ENCODE peak calls at places on chromosomes 5 and 9, in four cellular contexts. S is mesendoderm, E is MM.1S, I is astrocyte. B is an unnamed sample.
A peak's percentile ranks its signal among the peaks of the same experiment; 100 is the strongest.

GRCh38 chr9:106878943-106879916 is 16.3 kb downstream of the ZNF462 start:
- DNase-seq in S (no peak), E (no peak), I (peak; percentile 98), B (peak; percentile 74)

GRCh38 chr5:77282337-77283027 is 72.0 kb downstream of the PDE8B start:
- DNase-seq in S (peak; percentile 59), E (no peak), I (peak; percentile 26), B (peak; percentile 20)

GRCh38 chr5:135458356-135458755 is 6.2 kb upstream of the TIFAB start:
- DNase-seq in S (no peak), E (no peak), I (no peak), B (no peak)

GRCh38 chr9:88173378-88173999 is 35.2 kb upstream of the SPATA31C2 start:
- DNase-seq in S (peak; percentile 93), E (peak; percentile 83), I (peak; percentile 51), B (peak; percentile 74)

GRCh38 chr5:36526537-36526936 is 79.9 kb upstream of the SLC1A3 start:
- DNase-seq in S (no peak), E (no peak), I (no peak), B (no peak)

GRCh38 chr5:92861531-92862285 is 719.3 kb downstream of the NR2F1-AS1 start:
- DNase-seq in S (no peak), E (no peak), I (no peak), B (no peak)

GRCh38 chr5:139745121-139745799 is 50.3 kb upstream of the PSD2 start:
- DNase-seq in S (peak; percentile 79), E (no peak), I (peak; percentile 85), B (no peak)

GRCh38 chr5:31196309-31196708 is 2.8 kb downstream of the CDH6 start:
- DNase-seq in S (peak; percentile 79), E (no peak), I (peak; percentile 52), B (peak; percentile 70)

GRCh38 chr5:168737066-168737465 is 157.9 kb upstream of the PANK3 start:
- DNase-seq in S (no peak), E (no peak), I (no peak), B (no peak)

GRCh38 chr9:124267271-124267807 is 9.6 kb downstream of the NEK6 start:
- DNase-seq in S (no peak), E (no peak), I (peak; percentile 84), B (peak; percentile 31)

GRCh38 chr5:88660947-88661869 is 221.8 kb downstream of the MEF2C start:
- DNase-seq in S (peak; percentile 98), E (peak; percentile 96), I (peak; percentile 97), B (peak; percentile 97)

GRCh38 chr5:173730610-173731302 is 114.3 kb upstream of the BOD1 start:
- DNase-seq in S (no peak), E (no peak), I (no peak), B (no peak)

GRCh38 chr5:61447780-61448495 is 115.9 kb downstream of the ZSWIM6 start:
- DNase-seq in S (no peak), E (no peak), I (no peak), B (no peak)

GRCh38 chr5:94775088-94775487 is 156.6 kb downstream of the SLF1 start:
- DNase-seq in S (no peak), E (no peak), I (no peak), B (no peak)

GRCh38 chr9:91086657-91087563 is 274.8 kb downstream of the AUH start:
- DNase-seq in S (no peak), E (no peak), I (no peak), B (no peak)

GRCh38 chr9:123309611-123310010 is 41.2 kb upstream of the STRBP start:
- DNase-seq in S (no peak), E (no peak), I (no peak), B (no peak)

GRCh38 chr5:141605523-141606277 is 13.1 kb downstream of the DIAPH1 start:
- DNase-seq in S (no peak), E (peak; percentile 95), I (no peak), B (no peak)

GRCh38 chr5:53936481-53937352 is 373.7 kb downstream of the ARL15 start:
- DNase-seq in S (no peak), E (no peak), I (no peak), B (no peak)

GRCh38 chr5:39714036-39714698 is 289.4 kb upstream of the DAB2 start:
- DNase-seq in S (peak; percentile 77), E (peak; percentile 62), I (peak; percentile 30), B (peak; percentile 52)

GRCh38 chr5:31452314-31452713 is 79.6 kb downstream of the DROSHA start:
- DNase-seq in S (no peak), E (no peak), I (no peak), B (no peak)

GRCh38 chr9:112717669-112718331 is at the start of gene INIP:
- DNase-seq in S (peak; percentile 99), E (peak; percentile 99), I (peak; percentile 90), B (peak; percentile 97)

GRCh38 chr9:9112001-9112725 is 1312.6 kb upstream of the DMAC1 start:
- DNase-seq in S (peak; percentile 30), E (no peak), I (no peak), B (no peak)

GRCh38 chr9:18238752-18239151 is 235.2 kb upstream of the ADAMTSL1 start:
- DNase-seq in S (no peak), E (no peak), I (peak; percentile 56), B (no peak)

GRCh38 chr5:103620851-103621547 is 58.4 kb upstream of the NUDT12 start:
- DNase-seq in S (no peak), E (no peak), I (no peak), B (no peak)

GRCh38 chr5:34651791-34652190 is 4.3 kb upstream of the RAI14 start:
- DNase-seq in S (no peak), E (no peak), I (no peak), B (no peak)

GRCh38 chr5:77333036-77333435 is 122.6 kb downstream of the PDE8B start:
- DNase-seq in S (no peak), E (no peak), I (no peak), B (no peak)

GRCh38 chr5:151572657-151573368 is 18.3 kb downstream of the FAT2 start:
- DNase-seq in S (no peak), E (no peak), I (no peak), B (no peak)

GRCh38 chr9:69981686-69982450 is 61.8 kb upstream of the MAMDC2 start:
- DNase-seq in S (peak; percentile 36), E (no peak), I (peak; percentile 72), B (peak; percentile 7)

GRCh38 chr5:149724130-149724850 is 5.8 kb upstream of the PPARGC1B start:
- DNase-seq in S (no peak), E (peak; percentile 83), I (no peak), B (no peak)

GRCh38 chr5:72633041-72633445 is 125.8 kb upstream of the ZNF366 start:
- DNase-seq in S (no peak), E (no peak), I (no peak), B (no peak)

GRCh38 chr5:19314840-19315239 is 673.2 kb downstream of the CDH18 start:
- DNase-seq in S (peak; percentile 87), E (no peak), I (peak; percentile 33), B (no peak)

GRCh38 chr5:61069150-61069549 is 93.1 kb downstream of the SMIM15 start:
- DNase-seq in S (no peak), E (no peak), I (no peak), B (no peak)

GRCh38 chr5:135169753-135170152 is 135.7 kb upstream of the PITX1 start:
- DNase-seq in S (no peak), E (no peak), I (no peak), B (no peak)

GRCh38 chr9:81002242-81002641 is 687.1 kb downstream of the TLE1 start:
- DNase-seq in S (peak; percentile 56), E (peak; percentile 97), I (peak; percentile 71), B (no peak)

GRCh38 chr5:51230336-51230735 is 152.9 kb upstream of the ISL1 start:
- DNase-seq in S (peak; percentile 27), E (no peak), I (no peak), B (no peak)

GRCh38 chr9:137218754-137219271 is 3.2 kb downstream of the RNF208 start:
- DNase-seq in S (peak; percentile 78), E (no peak), I (peak; percentile 18), B (no peak)

GRCh38 chr5:132394681-132395259 is 25.3 kb downstream of the SLC22A5 start:
- DNase-seq in S (no peak), E (no peak), I (no peak), B (no peak)

DNA sequence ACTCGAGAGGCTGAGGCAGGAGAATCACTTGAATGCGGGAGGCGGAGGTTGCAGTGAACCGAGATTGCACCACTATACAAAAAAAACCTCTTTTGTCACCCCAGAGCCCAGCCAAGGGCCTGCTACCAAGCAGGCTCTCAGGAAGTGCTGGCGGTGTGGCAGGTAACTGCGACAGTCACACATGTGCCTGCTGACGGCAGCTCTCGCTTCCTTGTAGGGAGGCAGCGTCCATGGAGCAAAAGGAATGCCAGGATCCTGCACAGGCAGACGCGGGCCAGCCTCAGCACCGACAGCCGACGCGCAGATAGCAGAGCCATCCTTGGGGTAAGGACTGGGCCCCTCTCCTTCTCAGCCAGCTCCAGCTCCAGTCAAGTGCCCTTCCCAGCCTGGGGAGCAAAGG is 3.9 kb downstream of the LRRC8A start:
- DNase-seq in S (no peak), E (no peak), I (no peak), B (no peak)
- H3K27ac ChIP-seq in S (no peak overlapping the region), E (no peak overlapping the region), I (no peak overlapping the region), B (no peak overlapping the region)

GRCh38 chr5:124059200-124059599 is 547.2 kb downstream of the CSNK1G3 start:
- DNase-seq in S (no peak), E (no peak), I (no peak), B (no peak)

GRCh38 chr5:124060010-124060409 is 548.0 kb downstream of the CSNK1G3 start:
- DNase-seq in S (no peak), E (no peak), I (no peak), B (no peak)

GRCh38 chr5:124057815-124058231 is 545.8 kb downstream of the CSNK1G3 start:
- DNase-seq in S (no peak), E (no peak), I (no peak), B (no peak)

GRCh38 chr5:124056326-124057160 is 544.6 kb downstream of the CSNK1G3 start:
- DNase-seq in S (no peak), E (no peak), I (peak; percentile 75), B (no peak)

GRCh38 chr5:124057161-124057814 is 545.3 kb downstream of the CSNK1G3 start:
- DNase-seq in S (no peak), E (peak; percentile 72), I (no peak), B (no peak)
- H3K9ac ChIP-seq in S (no peak overlapping the region), E (no peak overlapping the region), I (no peak overlapping the region), B (no peak overlapping the region)

GRCh38 chr9:125683486-125683885 is 23.5 kb downstream of the MAPKAP1 start:
- DNase-seq in S (no peak), E (no peak), I (peak; percentile 84), B (no peak)

GRCh38 chr9:125682340-125682739 is 24.7 kb downstream of the MAPKAP1 start:
- DNase-seq in S (no peak), E (no peak), I (no peak), B (no peak)

GRCh38 chr9:125685167-125685566 is 21.8 kb downstream of the MAPKAP1 start:
- DNase-seq in S (peak; percentile 71), E (no peak), I (no peak), B (no peak)

GRCh38 chr9:125690679-125691078 is 16.3 kb downstream of the MAPKAP1 start:
- DNase-seq in S (no peak), E (no peak), I (no peak), B (no peak)

DNA sequence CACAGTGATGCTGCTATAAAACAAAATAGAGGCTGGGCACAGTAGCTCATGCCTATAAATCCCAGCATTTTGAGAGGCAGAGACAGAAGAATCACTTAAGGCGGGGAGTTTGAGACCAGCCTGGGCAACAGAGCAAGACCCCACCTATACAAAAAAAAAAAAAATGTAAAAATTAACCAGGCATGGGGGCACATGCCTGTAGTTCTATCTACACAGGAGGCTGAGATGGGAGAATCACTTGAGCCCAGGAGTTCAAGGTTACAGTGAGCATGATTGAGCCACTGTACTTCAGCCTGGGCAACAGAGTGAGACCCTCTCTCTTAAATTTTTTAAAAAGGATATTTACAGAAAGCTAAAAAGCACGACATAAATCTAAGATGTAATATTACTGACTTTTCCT is 19.5 kb downstream of the MAPKAP1 start:
- DNase-seq in S (no peak), E (no peak), I (no peak), B (no peak)
- H3K79me2 ChIP-seq in S (peaks cover 14% of the 10 kb centered on the region), E (peaks cover 31% of the 10 kb centered on the region), I (peaks cover 70% of the 10 kb centered on the region), B (peaks cover 59% of the 10 kb centered on the region)

GRCh38 chr5:13613621-13614020 is 330.9 kb downstream of the DNAH5 start:
- DNase-seq in S (no peak), E (no peak), I (no peak), B (no peak)
- H3K27ac ChIP-seq in S (no peak overlapping the region), E (no peak overlapping the region), I (no peak overlapping the region), B (no peak overlapping the region)

B was measured in neural progenitor cell.